ENCODE peak calls at places on chromosomes 16 and 17, in five cellular contexts. M is NCI-H748 treated with DMSO at 0.1 percent for 48 hours, Y is progenitor cell of endocrine pancreas, P is psoas muscle, V is hypothalamus. Q is an unnamed sample.

GRCh38 chr17:72253597-72253996 is 132.8 kb downstream of the SOX9 start:
- DNase-seq in V (no peak), Y (no peak), M (no peak), P (no peak), Q (no peak)

GRCh38 chr17:43219001-43219400 is 7.3 kb downstream of the TMEM106A start:
- DNase-seq in Y (no peak), M (no peak), V (no peak), P (no peak), Q (no peak)

GRCh38 chr16:65769055-65769465 is 597.4 kb upstream of the CDH5 start:
- DNase-seq in P (no peak), V (no peak), Y (no peak), M (no peak), Q (no peak)

GRCh38 chr16:88651276-88651988 is 579 bp upstream of the CYBA start:
- DNase-seq in V (no peak), Y (no peak), P (peak; percentile 76), M (no peak), Q (no peak)

GRCh38 chr17:37291351-37291750 is 84.4 kb upstream of the C17orf78 start:
- DNase-seq in P (no peak), Y (no peak), M (no peak), V (no peak), Q (no peak)

GRCh38 chr16:12449795-12450194 is 353.9 kb downstream of the CPPED1 start:
- DNase-seq in M (no peak), Y (no peak), P (no peak), V (no peak), Q (no peak)

GRCh38 chr17:59643159-59643857 is 23.6 kb downstream of the CLTC start:
- DNase-seq in Y (no peak), V (no peak), P (no peak), M (no peak), Q (no peak)

GRCh38 chr17:27038676-27039075 is 255.2 kb upstream of the WSB1 start:
- DNase-seq in V (no peak), M (no peak), P (no peak), Y (no peak), Q (peak; percentile 74)

GRCh38 chr17:43816336-43817320 is 16.3 kb downstream of the MPP3 start:
- DNase-seq in V (no peak), Y (no peak), P (no peak), M (no peak), Q (no peak)

GRCh38 chr17:39634384-39634871 is 2.5 kb upstream of the STARD3 start:
- DNase-seq in M (peak; percentile 18), P (no peak), Y (no peak), V (no peak), Q (no peak)

GRCh38 chr17:66465701-66466100 is 163.3 kb downstream of the PRKCA start:
- DNase-seq in V (no peak), M (no peak), Y (no peak), P (no peak), Q (no peak)

GRCh38 chr16:19168173-19169080 is at the start of gene SYT17:
- DNase-seq in Y (peak; percentile 23), M (no peak), P (peak; percentile 48), V (peak; percentile 69), Q (peak; percentile 23)

GRCh38 chr17:81810892-81811704 is 7.1 kb downstream of the GCGR start:
- DNase-seq in Y (no peak), V (no peak), M (no peak), P (no peak), Q (no peak)

Q was measured in NCI-H1436 treated with DMSO at 0.1 percent for 48 hours.